ENCODE peak calls at places on chromosomes 7 and 10, in nine cellular contexts. B is colonic mucosa, M is astrocyte, S is neuronal stem cell, X is GM12878, Q is GM23248, T is IMR-90, U is HCT116, P is mammary epithelial cell. O is an unnamed sample.
A peak's percentile ranks its signal among the peaks of the same experiment; 100 is the strongest.

GRCh38 chr7:44970521-44971051 is 8.2 kb downstream of the MYO1G start:
- DNase-seq in B (no peak), M (no peak), S (no peak), X (no peak), Q (no peak), T (no peak), U (no peak), P (no peak), O (no peak)

GRCh38 chr10:5040781-5041470 is 37.3 kb upstream of the AKR1C2 start:
- DNase-seq in B (peak; percentile 13), M (peak; percentile 38), S (no peak), X (no peak), Q (peak; percentile 31), T (peak; percentile 7), U (no peak), P (no peak), O (no peak)

GRCh38 chr7:13414661-13415105 is 574.8 kb downstream of the ETV1 start:
- DNase-seq in B (no peak), M (peak; percentile 54), S (no peak), X (no peak), Q (peak; percentile 11), T (no peak), U (no peak), P (peak; percentile 44), O (peak; percentile 91)

GRCh38 chr7:44631458-44632115 is 25.2 kb downstream of the OGDH start:
- DNase-seq in B (no peak), M (peak; percentile 19), S (no peak), X (no peak), Q (no peak), T (peak; percentile 49), U (no peak), P (no peak), O (no peak)

GRCh38 chr7:32611201-32611691 is 116.0 kb downstream of the AVL9 start:
- DNase-seq in B (no peak), M (peak; percentile 24), S (no peak), X (no peak), Q (no peak), T (no peak), U (no peak), P (no peak), O (no peak)

GRCh38 chr10:36882781-36883180 is 242.6 kb upstream of the ANKRD30A start:
- DNase-seq in B (no peak), M (no peak), S (no peak), X (no peak), Q (no peak), T (no peak), U (no peak), P (no peak), O (no peak)

GRCh38 chr10:70763567-70763966 is 21.6 kb downstream of the TBATA start:
- DNase-seq in B (no peak), M (no peak), S (no peak), X (no peak), Q (no peak), T (no peak), U (no peak), P (no peak), O (no peak)

GRCh38 chr7:117375380-117375779 is 51.9 kb downstream of the ASZ1 start:
- DNase-seq in B (no peak), M (no peak), S (no peak), X (no peak), Q (peak; percentile 20), T (peak; percentile 37), U (no peak), P (peak; percentile 3), O (no peak)

GRCh38 chr7:93914581-93915066 is 6.9 kb upstream of the GNG11 start:
- DNase-seq in B (no peak), M (peak; percentile 75), S (no peak), X (no peak), Q (peak; percentile 63), T (peak; percentile 71), U (peak; percentile 43), P (peak; percentile 36), O (no peak)

GRCh38 chr7:93910076-93910994 is 4.0 kb downstream of the GNGT1 start:
- DNase-seq in B (no peak), M (peak; percentile 84), S (no peak), X (no peak), Q (peak; percentile 73), T (peak; percentile 84), U (no peak), P (no peak), O (no peak)

DNA sequence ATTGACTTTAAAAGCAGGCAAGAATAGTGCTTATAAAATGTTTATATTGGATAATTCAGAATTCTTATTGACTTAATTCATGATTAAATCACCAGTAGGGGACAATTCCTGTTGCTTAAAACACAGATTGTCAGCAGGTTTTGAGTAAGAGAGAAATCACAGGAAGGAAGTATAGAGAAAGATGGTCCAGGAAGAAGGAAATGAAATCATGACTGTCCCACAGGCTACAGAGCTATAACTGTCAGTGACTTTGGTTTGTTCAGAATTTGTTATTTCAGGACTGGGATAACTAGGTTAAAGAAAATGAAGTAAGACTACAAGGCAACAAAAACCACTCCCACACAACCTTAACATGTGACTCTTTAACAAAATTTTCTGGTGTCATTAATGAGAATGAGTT is 6.8 kb downstream of the GNGT1 start:
- DNase-seq in B (no peak), M (no peak), S (no peak), X (no peak), Q (no peak), T (no peak), U (no peak), P (no peak), O (no peak)
- H3K9ac ChIP-seq in B (no peak overlapping the region), M (no peak overlapping the region), S (no peak overlapping the region), X (no peak overlapping the region), Q (no peak overlapping the region), T (no peak overlapping the region), U (no peak overlapping the region), P (no peak overlapping the region), O (no peak overlapping the region)

DNA sequence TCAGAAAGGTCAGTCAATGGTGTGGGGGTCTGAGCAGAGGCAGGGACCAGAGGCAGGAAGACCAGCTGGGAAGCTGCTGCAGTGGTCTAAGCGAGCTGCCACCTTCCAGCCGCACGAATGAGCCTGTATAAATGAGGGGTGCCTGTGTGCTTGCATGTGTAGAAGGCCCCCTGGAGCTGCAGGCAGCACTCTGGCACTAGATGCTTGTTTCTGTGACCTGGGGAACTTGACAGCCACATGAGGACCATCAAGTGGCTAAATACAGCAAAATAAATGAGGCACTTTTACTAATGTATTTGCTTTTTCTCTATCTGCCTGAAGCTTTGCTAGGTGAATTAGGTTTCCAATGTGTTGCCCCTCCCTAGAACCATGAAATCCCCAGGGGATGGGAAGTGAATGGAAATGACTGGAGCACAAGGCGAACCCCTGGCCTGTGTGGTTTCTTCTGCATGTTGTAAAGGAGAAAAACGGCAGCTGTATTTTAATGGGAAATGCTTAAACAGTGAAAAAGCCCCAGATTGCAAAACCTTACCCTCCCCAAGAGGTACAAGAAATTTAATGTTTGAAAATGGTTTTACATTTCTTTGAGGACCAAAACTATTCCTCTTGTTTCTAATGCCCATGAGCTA is 57.7 kb downstream of the PYROXD2 start:
- DNase-seq in B (no peak), M (peak; percentile 62), S (no peak), X (no peak), Q (peak; percentile 83), T (peak; percentile 90), U (no peak), P (no peak), O (no peak)
- H3K9ac ChIP-seq in B (no peak overlapping the region), M (no peak overlapping the region), S (no peak overlapping the region), X (no peak overlapping the region), Q (no peak overlapping the region), T (no peak overlapping the region), U (no peak overlapping the region), P (peak overlapping the region; percentile 3), O (no peak overlapping the region)

GRCh38 chr7:1918063-1918645 is 248.1 kb downstream of the ELFN1 start:
- DNase-seq in B (no peak), M (no peak), S (no peak), X (no peak), Q (no peak), T (no peak), U (no peak), P (no peak), O (no peak)
- H3K9ac ChIP-seq in B (no peak overlapping the region), M (no peak overlapping the region), S (no peak overlapping the region), X (no peak overlapping the region), Q (no peak overlapping the region), T (no peak overlapping the region), U (no peak overlapping the region), P (no peak overlapping the region), O (no peak overlapping the region)

DNA sequence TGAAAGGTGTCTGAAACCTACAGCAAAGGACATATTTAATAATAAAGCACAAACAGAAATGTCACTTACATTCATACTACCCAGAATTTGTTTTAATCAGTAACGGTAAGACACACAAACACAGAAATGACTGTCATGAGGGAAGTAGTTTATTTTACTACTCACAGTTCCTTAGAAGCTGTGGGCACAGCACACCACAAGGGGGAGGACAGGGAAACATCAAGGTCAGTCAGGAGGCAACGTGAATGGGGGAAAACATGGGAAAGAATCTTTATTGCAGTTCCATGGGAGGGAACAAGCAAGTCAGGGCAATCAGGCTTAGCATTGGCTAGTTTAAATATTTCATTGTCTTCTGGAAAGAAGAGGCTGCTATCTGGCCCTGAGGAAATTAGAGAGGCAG is 123.8 kb upstream of the PDSS1 start:
- DNase-seq in B (no peak), M (no peak), S (no peak), X (no peak), Q (no peak), T (no peak), U (peak; percentile 12), P (no peak), O (no peak)
- H3K9ac ChIP-seq in B (no peak overlapping the region), M (no peak overlapping the region), S (no peak overlapping the region), X (no peak overlapping the region), Q (no peak overlapping the region), T (no peak overlapping the region), U (no peak overlapping the region), P (no peak overlapping the region), O (no peak overlapping the region)

DNA sequence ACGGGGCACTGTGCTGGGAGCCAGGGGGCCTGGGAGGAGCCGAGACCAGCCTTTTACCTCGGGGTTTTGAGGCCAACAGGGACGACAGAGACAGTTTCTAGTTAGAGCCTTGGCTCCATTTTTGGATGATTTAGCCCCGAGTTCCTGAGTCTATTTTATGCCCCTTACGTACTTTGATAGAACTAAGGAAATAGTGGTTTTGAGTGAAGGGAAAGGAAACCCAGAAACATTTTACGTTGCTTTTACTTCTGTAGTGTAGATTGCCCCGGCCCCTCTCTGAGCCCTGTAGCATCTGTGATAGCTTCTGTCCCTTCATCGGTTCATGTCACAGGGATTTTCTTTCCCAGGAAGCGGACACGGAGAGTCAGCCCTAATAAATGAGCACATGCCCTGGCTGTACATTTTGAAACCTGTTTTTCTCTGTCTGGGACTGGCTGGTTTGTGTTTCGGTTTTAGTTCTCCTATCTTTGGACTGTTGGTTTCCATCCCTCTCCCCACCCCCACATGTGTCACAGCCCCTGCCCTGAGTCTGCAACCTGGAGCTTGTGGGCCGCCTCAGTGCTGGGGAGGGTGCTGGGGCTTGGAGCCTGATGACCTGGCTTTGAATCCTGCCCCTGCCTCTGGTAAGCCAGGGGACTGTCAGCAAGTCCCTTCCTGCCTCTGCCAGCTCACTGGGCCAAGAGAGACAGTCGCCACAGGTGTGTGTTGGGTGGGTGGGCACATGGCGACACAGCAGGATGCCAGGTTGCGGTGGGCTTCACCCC is 6.9 kb upstream of the ORAI2 start:
- DNase-seq in B (no peak), M (no peak), S (no peak), X (peak; percentile 89), Q (no peak), T (no peak), U (no peak), P (no peak), O (no peak)
- H3K9ac ChIP-seq in B (peak overlapping the region; percentile 63), M (no peak overlapping the region), S (no peak overlapping the region), X (peak overlapping the region; percentile 97), Q (no peak overlapping the region), T (no peak overlapping the region), U (no peak overlapping the region), P (no peak overlapping the region), O (no peak overlapping the region)

GRCh38 chr7:108079291-108080057 is 50.7 kb downstream of the LAMB4 start:
- DNase-seq in B (no peak), M (peak; percentile 93), S (no peak), X (no peak), Q (peak; percentile 87), T (peak; percentile 95), U (no peak), P (peak; percentile 23), O (no peak)
- H3K9ac ChIP-seq in B (no peak overlapping the region), M (peak overlapping the region; percentile 60), S (no peak overlapping the region), X (no peak overlapping the region), Q (peak overlapping the region; percentile 13), T (peak overlapping the region; percentile 54), U (no peak overlapping the region), P (no peak overlapping the region), O (no peak overlapping the region)

O was measured in Karpas-422.